ENCODE peak calls at places on chromosomes 11 and 22, in ten cellular contexts. D is iPS-NIHi11; K is renal cortical epithelial cell; L is activated CD4-positive, alpha-beta T cell treated with anti-CD3 and anti-CD28 coated beads, Interleukin-2, amount 50 U/mL, for 1 hour; R is stimulated activated CD8-positive, alpha-beta memory T cell treated with anti-CD3 and anti-CD28 coated beads, Interleukin-7, amount 100 ng/mL, for 48 hours; X is lower lobe of right lung; S is LHCN-M2; W is A549; V is tibial nerve; F is naive thymus-derived CD8-positive, alpha-beta T cell. N is an unnamed sample.

GRCh38 chr11:1548221-1549070 is 23.6 kb downstream of the DUSP8 start:
- DNase-seq in D (peak), K (peak), L (no peak), R (no peak), X (peak), S (peak), W (peak), V (no peak), F (no peak), N (peak)

GRCh38 chr22:49080631-49081030 is 747.0 kb downstream of the BRD1 start:
- DNase-seq in D (no peak), K (no peak), L (no peak), R (no peak), X (no peak), S (no peak), W (no peak), V (no peak), F (no peak), N (no peak)

GRCh38 chr11:57792870-57793269 is 31.3 kb downstream of the CTNND1 start:
- DNase-seq in D (no peak), K (peak), L (no peak), R (no peak), X (no peak), S (no peak), W (peak), V (no peak), F (no peak), N (peak)

GRCh38 chr11:29352273-29352672 is 664.6 kb downstream of the KCNA4 start:
- DNase-seq in D (peak), K (no peak), L (no peak), R (no peak), X (no peak), S (no peak), W (no peak), V (no peak), F (no peak), N (no peak)

GRCh38 chr11:44256673-44257291 is 53.2 kb downstream of the ALX4 start:
- DNase-seq in D (no peak), K (no peak), L (no peak), R (no peak), X (no peak), S (peak), W (no peak), V (no peak), F (no peak), N (peak)

GRCh38 chr22:20156042-20156389 is 5.2 kb upstream of the CCDC188 start:
- DNase-seq in D (no peak), K (no peak), L (no peak), R (no peak), X (no peak), S (no peak), W (no peak), V (no peak), F (no peak), N (no peak)

GRCh38 chr11:128692750-128693578 is 908 bp upstream of the FLI1 start:
- DNase-seq in D (no peak), K (no peak), L (peak), R (no peak), X (peak), S (no peak), W (no peak), V (no peak), F (peak), N (peak)

GRCh38 chr11:133929401-133930052 is 27.2 kb downstream of the IGSF9B start:
- DNase-seq in D (no peak), K (no peak), L (no peak), R (no peak), X (no peak), S (no peak), W (no peak), V (no peak), F (no peak), N (no peak)

GRCh38 chr11:119376197-119376847 is 5.2 kb downstream of the USP2 start:
- DNase-seq in D (no peak), K (no peak), L (no peak), R (no peak), X (peak), S (peak), W (no peak), V (peak), F (no peak), N (no peak)

GRCh38 chr11:74072286-74072685 is 63.4 kb upstream of the UCP3 start:
- DNase-seq in D (no peak), K (no peak), L (no peak), R (no peak), X (no peak), S (no peak), W (no peak), V (no peak), F (no peak), N (no peak)

N was measured in lung microvascular endothelial cell.